ENCODE peak calls at places on chromosomes 1 and 21, in five cellular contexts. Y, N, W, V and Q are unnamed samples.

GRCh38 chr1:156480015-156480368 is 20.6 kb downstream of the MEF2D start:
- DNase-seq in Y (no peak), N (no peak), W (no peak), V (no peak), Q (no peak)

GRCh38 chr1:246791303-246791918 is 67.2 kb downstream of the SCCPDH start:
- DNase-seq in Y (no peak), N (no peak), W (no peak), V (no peak), Q (no peak)

GRCh38 chr1:151237678-151238466 is 16.7 kb upstream of the PSMD4 start:
- DNase-seq in Y (no peak), N (no peak), W (no peak), V (no peak), Q (no peak)

GRCh38 chr1:160904783-160905616 is 20.0 kb upstream of the ITLN1 start:
- DNase-seq in Y (no peak), N (no peak), W (no peak), V (no peak), Q (no peak)

GRCh38 chr1:59026472-59026948 is 242.7 kb upstream of the JUN start:
- DNase-seq in Y (no peak), N (no peak), W (no peak), V (no peak), Q (no peak)

GRCh38 chr1:228345201-228345930 is 61.3 kb downstream of the TRIM11 start:
- DNase-seq in Y (no peak), N (no peak), W (no peak), V (peak), Q (no peak)

GRCh38 chr1:216034506-216034905 is 388.7 kb downstream of the USH2A start:
- DNase-seq in Y (no peak), N (no peak), W (no peak), V (no peak), Q (no peak)

GRCh38 chr1:150144606-150145005 is 5.1 kb upstream of the PLEKHO1 start:
- DNase-seq in Y (no peak), N (no peak), W (no peak), V (no peak), Q (no peak)

GRCh38 chr1:23286401-23286800 is 57.7 kb downstream of the HNRNPR start:
- DNase-seq in Y (no peak), N (no peak), W (no peak), V (no peak), Q (no peak)

GRCh38 chr1:44283524-44284173 is 70.4 kb downstream of the DMAP1 start:
- DNase-seq in Y (no peak), N (no peak), W (no peak), V (no peak), Q (no peak)

GRCh38 chr21:26513212-26513611 is 59.9 kb downstream of the CYYR1 start:
- DNase-seq in Y (no peak), N (no peak), W (no peak), V (no peak), Q (no peak)

GRCh38 chr1:190679444-190679843 is 201.8 kb upstream of the BRINP3 start:
- DNase-seq in Y (no peak), N (no peak), W (no peak), V (no peak), Q (no peak)

GRCh38 chr1:2523191-2523890 is 3.1 kb downstream of the PANK4 start:
- DNase-seq in Y (no peak), N (no peak), W (no peak), V (no peak), Q (no peak)

GRCh38 chr1:212712451-212713303 is 13.0 kb upstream of the BATF3 start:
- DNase-seq in Y (no peak), N (peak), W (no peak), V (no peak), Q (peak)

GRCh38 chr1:111733183-111733995 is 5.8 kb downstream of the INKA2 start:
- DNase-seq in Y (no peak), N (peak), W (no peak), V (no peak), Q (no peak)

GRCh38 chr1:205450448-205450847 is 5.4 kb downstream of the BLACAT1 start:
- DNase-seq in Y (no peak), N (no peak), W (no peak), V (no peak), Q (no peak)

GRCh38 chr1:118337346-118337745 is 152.3 kb upstream of the SPAG17 start:
- DNase-seq in Y (no peak), N (no peak), W (no peak), V (no peak), Q (no peak)

GRCh38 chr1:181126871-181127587 is 38.5 kb downstream of the IER5 start:
- DNase-seq in Y (no peak), N (no peak), W (no peak), V (no peak), Q (peak)

GRCh38 chr1:156963621-156964020 is 43.2 kb downstream of the LRRC71 start:
- DNase-seq in Y (no peak), N (no peak), W (peak), V (peak), Q (no peak)

GRCh38 chr1:240189386-240189989 is 97.8 kb downstream of the FMN2 start:
- DNase-seq in Y (no peak), N (peak), W (peak), V (no peak), Q (peak)

GRCh38 chr1:15090373-15090772 is 63.2 kb upstream of the TMEM51 start:
- DNase-seq in Y (no peak), N (no peak), W (no peak), V (no peak), Q (peak)

GRCh38 chr1:78911956-78912880 is 94.3 kb downstream of the ADGRL4 start:
- DNase-seq in Y (no peak), N (no peak), W (no peak), V (no peak), Q (no peak)